ENCODE peak calls at places on chromosomes 13 and 19, in nine cellular contexts. W is uterus, J is K562, K is upper lobe of left lung, D is mammary epithelial cell, E is IMR-90, X is thoracic aorta, T is hepatocyte, H is GM12878. P is an unnamed sample. For H3K4me1, the result is how much of the 10 kb centered on the place peaks cover.

GRCh38 chr13:110138009-110138699 is 168.8 kb downstream of the COL4A1 start:
- DNase-seq in W (peak), J (peak), K (peak), D (peak), E (peak), X (peak), T (peak), H (peak), P (peak)

GRCh38 chr13:22837980-22838615 is 342.7 kb upstream of the SGCG start:
- DNase-seq in W (no peak), J (no peak), K (peak), D (no peak), E (no peak), X (no peak), T (no peak), H (no peak), P (no peak)

GRCh38 chr13:97335488-97336134 is 98.4 kb upstream of the RAP2A start:
- DNase-seq in W (no peak), J (no peak), K (no peak), D (no peak), E (no peak), X (no peak), T (no peak), H (no peak), P (no peak)

GRCh38 chr13:100751826-100752225 is 77.2 kb upstream of the TMTC4 start:
- DNase-seq in W (no peak), J (no peak), K (peak), D (no peak), E (no peak), X (no peak), T (no peak), H (no peak), P (no peak)

GRCh38 chr19:30703645-30704044 is 331.5 kb downstream of the ZNF536 start:
- DNase-seq in W (no peak), J (no peak), K (no peak), D (no peak), E (no peak), X (no peak), T (no peak), H (no peak), P (no peak)

GRCh38 chr13:24148414-24149305 is 11.9 kb upstream of the SPATA13 start:
- DNase-seq in W (no peak), J (no peak), K (no peak), D (peak), E (peak), X (no peak), T (peak), H (no peak), P (peak)

GRCh38 chr13:40094056-40094455 is 438.6 kb downstream of the COG6 start:
- DNase-seq in W (no peak), J (no peak), K (no peak), D (peak), E (no peak), X (no peak), T (no peak), H (no peak), P (no peak)

GRCh38 chr19:39671739-39672363 is 16.1 kb downstream of the LGALS16 start:
- DNase-seq in W (no peak), J (no peak), K (no peak), D (peak), E (peak), X (no peak), T (peak), H (no peak), P (no peak)

GRCh38 chr19:18304496-18305312 is 18.2 kb downstream of the LSM4 start:
- DNase-seq in W (peak), J (peak), K (peak), D (peak), E (peak), X (peak), T (peak), H (no peak), P (peak)

GRCh38 chr13:84649853-84650252 is 767.6 kb upstream of the SLITRK1 start:
- DNase-seq in W (no peak), J (no peak), K (no peak), D (peak), E (peak), X (no peak), T (no peak), H (no peak), P (no peak)
- H3K4me1 ChIP-seq in W (under half), J (under half), K (under half), D (under half), E (under half), X (under half), T (under half), H (under half), P (under half)

GRCh38 chr13:93169980-93170379 is 56.6 kb upstream of the GPC6 start:
- DNase-seq in W (no peak), J (no peak), K (no peak), D (peak), E (peak), X (no peak), T (peak), H (no peak), P (no peak)

GRCh38 chr13:93174260-93174659 is 52.3 kb upstream of the GPC6 start:
- DNase-seq in W (no peak), J (no peak), K (no peak), D (no peak), E (no peak), X (no peak), T (no peak), H (no peak), P (no peak)

GRCh38 chr13:93173656-93174055 is 53.0 kb upstream of the GPC6 start:
- DNase-seq in W (no peak), J (no peak), K (no peak), D (peak), E (peak), X (no peak), T (no peak), H (no peak), P (no peak)

GRCh38 chr13:93172109-93172508 is 54.5 kb upstream of the GPC6 start:
- DNase-seq in W (no peak), J (no peak), K (no peak), D (no peak), E (no peak), X (no peak), T (no peak), H (no peak), P (no peak)
- TF ChIP-seq CTCF in W (no peak), J (no peak), K (no peak), D (no peak), E (peak), X (no peak), T (no peak), H (no peak), P (no peak)

GRCh38 chr13:99053636-99054233 is 75.9 kb upstream of the DOCK9 start:
- DNase-seq in W (no peak), J (peak), K (no peak), D (no peak), E (no peak), X (no peak), T (no peak), H (no peak), P (no peak)
- H3K4me1 ChIP-seq in W (under half), J (half or more), K (half or more), D (under half), E (under half), X (under half), T (under half), H (under half), P (under half)

DNA sequence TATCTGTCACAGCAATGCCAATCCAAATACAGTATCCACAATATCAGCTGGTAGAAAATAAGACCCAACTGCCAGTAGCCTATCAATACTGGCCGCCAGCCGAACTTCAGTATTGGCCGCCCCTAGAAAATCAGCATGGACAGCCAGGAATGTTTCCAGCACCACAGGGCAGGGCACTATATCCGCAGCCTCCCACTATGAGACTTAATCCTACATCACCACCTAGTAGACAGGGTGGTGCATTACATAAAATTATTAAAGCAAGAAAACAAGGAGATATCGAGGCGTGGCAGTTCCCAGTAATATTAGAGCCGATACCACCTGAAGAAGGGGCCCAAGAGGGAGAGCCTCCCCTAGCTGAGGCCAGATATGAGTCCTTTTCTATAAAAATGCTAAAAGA is 111.3 kb downstream of the ZNF486 start:
- DNase-seq in W (peak), J (no peak), K (no peak), D (no peak), E (no peak), X (no peak), T (peak), H (no peak), P (peak)
- TF ChIP-seq CTCF in W (peak), J (no peak), K (peak), D (no peak), E (no peak), X (no peak), T (peak), H (no peak), P (no peak)

DNA sequence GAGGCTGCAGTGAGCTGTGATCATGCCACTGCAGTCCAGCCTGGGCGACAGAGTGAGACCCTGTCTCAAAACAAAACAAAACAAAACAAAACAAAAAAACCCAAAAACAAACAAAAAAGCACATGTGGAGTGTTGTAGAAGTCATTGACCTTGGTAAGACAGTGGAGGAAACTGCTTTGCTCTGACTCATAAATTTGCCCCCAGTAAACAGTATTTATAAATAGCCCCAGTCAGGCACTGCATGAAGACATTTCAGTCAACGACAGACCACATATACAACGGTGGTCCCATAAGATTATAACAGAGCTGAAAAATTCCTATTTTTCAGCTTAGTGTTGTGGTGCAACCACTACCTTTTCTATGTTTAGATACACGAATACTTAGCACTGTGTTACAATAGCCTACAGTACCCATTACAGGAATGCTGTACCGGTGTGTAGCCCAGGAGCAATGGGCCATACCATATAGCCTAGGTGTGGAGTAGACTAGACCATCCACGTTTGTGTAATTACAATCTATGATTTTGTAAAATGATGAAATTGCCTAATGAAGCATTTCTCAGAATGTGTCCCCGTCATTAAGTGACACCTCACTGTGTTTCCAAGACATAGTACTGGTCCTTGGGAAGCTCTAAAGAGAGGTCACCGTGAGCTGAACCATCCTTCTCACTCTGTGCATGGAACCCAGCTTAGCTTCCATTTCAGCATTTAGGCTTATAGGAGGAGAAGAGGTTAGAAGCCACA is 1.1 kb downstream of the ARL11 start:
- DNase-seq in W (no peak), J (no peak), K (no peak), D (no peak), E (no peak), X (no peak), T (no peak), H (no peak), P (no peak)
- H3K4me1 ChIP-seq in W (under half), J (under half), K (under half), D (under half), E (under half), X (under half), T (under half), H (under half), P (under half)

GRCh38 chr13:102773441-102774209 is at the start of gene TEX30:
- DNase-seq in W (peak), J (peak), K (peak), D (peak), E (peak), X (peak), T (peak), H (peak), P (peak)
- TF ChIP-seq CTCF in W (no peak), J (no peak), K (no peak), D (no peak), E (no peak), X (no peak), T (no peak), H (no peak), P (no peak)

P was measured in body of pancreas.